ENCODE peak calls at places on chromosomes 4 and X, in eight cellular contexts. One of them, this sample, is unnamed. For H3K4me1, the result is how much of the 10 kb centered on the place peaks cover.

GRCh38 chr4:26028793-26029511 is 114.9 kb downstream of the SMIM20 start:
- DNase-seq in lung: peak
- DNase-seq in MM.1S: peak
- DNase-seq in right lobe of liver: peak
- DNase-seq in hepatocyte: peak
- DNase-seq in tibial artery: peak
- DNase-seq in colonic mucosa: peak
- DNase-seq in ovary: peak
- DNase-seq in this sample: peak

GRCh38 chr4:114378306-114378903 is 220.2 kb upstream of the UGT8 start:
- DNase-seq in lung: no peak
- DNase-seq in tibial artery: no peak
- DNase-seq in right lobe of liver: no peak
- DNase-seq in MM.1S: no peak
- DNase-seq in colonic mucosa: no peak
- DNase-seq in ovary: no peak
- DNase-seq in hepatocyte: peak
- DNase-seq in this sample: no peak

GRCh38 chr4:154618708-154619315 is 6.4 kb upstream of the FGG start:
- DNase-seq in MM.1S: peak
- DNase-seq in tibial artery: no peak
- DNase-seq in right lobe of liver: peak
- DNase-seq in colonic mucosa: peak
- DNase-seq in hepatocyte: peak
- DNase-seq in lung: peak
- DNase-seq in ovary: no peak
- DNase-seq in this sample: peak

GRCh38 chr4:156475322-156475721 is 496.3 kb downstream of the PDGFC start:
- DNase-seq in ovary: no peak
- DNase-seq in MM.1S: peak
- DNase-seq in lung: no peak
- DNase-seq in hepatocyte: peak
- DNase-seq in tibial artery: no peak
- DNase-seq in colonic mucosa: no peak
- DNase-seq in right lobe of liver: no peak
- DNase-seq in this sample: no peak

GRCh38 chr4:121951570-121952110 is at the start of gene TRPC3:
- DNase-seq in ovary: peak
- DNase-seq in lung: no peak
- DNase-seq in MM.1S: no peak
- DNase-seq in right lobe of liver: peak
- DNase-seq in colonic mucosa: peak
- DNase-seq in tibial artery: no peak
- DNase-seq in hepatocyte: peak
- DNase-seq in this sample: peak

GRCh38 chrX:96314974-96315373 is 369.7 kb upstream of the DIAPH2 start:
- DNase-seq in tibial artery: no peak
- DNase-seq in hepatocyte: no peak
- DNase-seq in colonic mucosa: no peak
- DNase-seq in MM.1S: no peak
- DNase-seq in ovary: no peak
- DNase-seq in right lobe of liver: no peak
- DNase-seq in lung: no peak
- DNase-seq in this sample: no peak

GRCh38 chr4:3414421-3415279 is 27.1 kb upstream of the HGFAC start:
- DNase-seq in ovary: no peak
- DNase-seq in MM.1S: no peak
- DNase-seq in right lobe of liver: peak
- DNase-seq in lung: no peak
- DNase-seq in tibial artery: no peak
- DNase-seq in colonic mucosa: no peak
- DNase-seq in hepatocyte: no peak
- DNase-seq in this sample: no peak

GRCh38 chr4:83569967-83570366 is 34.1 kb downstream of the GPAT3 start:
- DNase-seq in ovary: no peak
- DNase-seq in MM.1S: no peak
- DNase-seq in right lobe of liver: no peak
- DNase-seq in colonic mucosa: no peak
- DNase-seq in hepatocyte: no peak
- DNase-seq in lung: no peak
- DNase-seq in tibial artery: no peak
- DNase-seq in this sample: no peak

GRCh38 chrX:63747331-63747730 is 37.7 kb downstream of the ARHGEF9 start:
- DNase-seq in MM.1S: no peak
- DNase-seq in right lobe of liver: no peak
- DNase-seq in tibial artery: no peak
- DNase-seq in hepatocyte: no peak
- DNase-seq in ovary: no peak
- DNase-seq in lung: no peak
- DNase-seq in colonic mucosa: no peak
- DNase-seq in this sample: no peak

GRCh38 chrX:109889289-109890006 is 113.5 kb upstream of the TMEM164 start:
- DNase-seq in colonic mucosa: no peak
- DNase-seq in MM.1S: no peak
- DNase-seq in tibial artery: no peak
- DNase-seq in right lobe of liver: peak
- DNase-seq in lung: no peak
- DNase-seq in hepatocyte: peak
- DNase-seq in ovary: no peak
- DNase-seq in this sample: peak

GRCh38 chr4:41594439-41594838 is 56.5 kb downstream of the LIMCH1 start:
- DNase-seq in colonic mucosa: no peak
- DNase-seq in right lobe of liver: no peak
- DNase-seq in hepatocyte: no peak
- DNase-seq in lung: no peak
- DNase-seq in MM.1S: no peak
- DNase-seq in ovary: peak
- DNase-seq in tibial artery: peak
- DNase-seq in this sample: peak

GRCh38 chr4:86934772-86935498 is at the start of gene AFF1:
- DNase-seq in lung: peak
- DNase-seq in colonic mucosa: peak
- DNase-seq in MM.1S: peak
- DNase-seq in hepatocyte: peak
- DNase-seq in ovary: peak
- DNase-seq in tibial artery: peak
- DNase-seq in right lobe of liver: peak
- DNase-seq in this sample: peak

GRCh38 chrX:99549381-99549780 is 860.7 kb downstream of the PCDH19 start:
- DNase-seq in colonic mucosa: no peak
- DNase-seq in MM.1S: no peak
- DNase-seq in right lobe of liver: no peak
- DNase-seq in hepatocyte: no peak
- DNase-seq in ovary: no peak
- DNase-seq in tibial artery: no peak
- DNase-seq in lung: no peak
- DNase-seq in this sample: no peak

GRCh38 chr4:57575465-57575864 is 465.3 kb upstream of the IGFBP7 start:
- DNase-seq in hepatocyte: no peak
- DNase-seq in colonic mucosa: no peak
- DNase-seq in right lobe of liver: no peak
- DNase-seq in tibial artery: no peak
- DNase-seq in ovary: no peak
- DNase-seq in lung: no peak
- DNase-seq in MM.1S: no peak
- DNase-seq in this sample: no peak

GRCh38 chr4:135838889-135839288 is 1637.3 kb upstream of the PABPC4L start:
- DNase-seq in MM.1S: no peak
- DNase-seq in right lobe of liver: no peak
- DNase-seq in ovary: no peak
- DNase-seq in tibial artery: no peak
- DNase-seq in lung: no peak
- DNase-seq in hepatocyte: peak
- DNase-seq in colonic mucosa: no peak
- DNase-seq in this sample: no peak

GRCh38 chrX:70247252-70247651 is 12.8 kb downstream of the P2RY4 start:
- DNase-seq in right lobe of liver: no peak
- DNase-seq in hepatocyte: no peak
- DNase-seq in lung: no peak
- DNase-seq in colonic mucosa: no peak
- DNase-seq in tibial artery: no peak
- DNase-seq in ovary: no peak
- DNase-seq in MM.1S: no peak
- DNase-seq in this sample: no peak

GRCh38 chr4:86895692-86896488 is 3.7 kb upstream of the C4orf36 start:
- DNase-seq in MM.1S: peak
- DNase-seq in lung: no peak
- DNase-seq in right lobe of liver: no peak
- DNase-seq in hepatocyte: peak
- DNase-seq in colonic mucosa: no peak
- DNase-seq in ovary: no peak
- DNase-seq in tibial artery: no peak
- DNase-seq in this sample: peak

GRCh38 chr4:30790123-30790522 is 70.0 kb downstream of the PCDH7 start:
- DNase-seq in ovary: no peak
- DNase-seq in MM.1S: no peak
- DNase-seq in colonic mucosa: no peak
- DNase-seq in hepatocyte: no peak
- DNase-seq in right lobe of liver: no peak
- DNase-seq in tibial artery: no peak
- DNase-seq in lung: no peak
- DNase-seq in this sample: no peak

GRCh38 chr4:58435871-58436270 is 1325.7 kb upstream of the IGFBP7 start:
- DNase-seq in ovary: no peak
- DNase-seq in MM.1S: no peak
- DNase-seq in colonic mucosa: no peak
- DNase-seq in hepatocyte: no peak
- DNase-seq in tibial artery: no peak
- DNase-seq in lung: no peak
- DNase-seq in right lobe of liver: no peak
- DNase-seq in this sample: no peak

GRCh38 chr4:4888695-4889094 is 29.2 kb downstream of the MSX1 start:
- DNase-seq in MM.1S: no peak
- DNase-seq in right lobe of liver: no peak
- DNase-seq in tibial artery: no peak
- DNase-seq in colonic mucosa: no peak
- DNase-seq in hepatocyte: no peak
- DNase-seq in lung: no peak
- DNase-seq in ovary: no peak
- DNase-seq in this sample: no peak
- TF ChIP-seq CTCF in MM.1S: peak
- TF ChIP-seq CTCF in right lobe of liver: no peak
- TF ChIP-seq CTCF in tibial artery: no peak
- TF ChIP-seq CTCF in colonic mucosa: no peak
- TF ChIP-seq CTCF in hepatocyte: no peak
- TF ChIP-seq CTCF in lung: no peak
- TF ChIP-seq CTCF in ovary: no peak
- TF ChIP-seq CTCF in this sample: no peak

GRCh38 chr4:76435689-76436176 is 704 bp downstream of the SHROOM3 start:
- DNase-seq in MM.1S: no peak
- DNase-seq in ovary: no peak
- DNase-seq in tibial artery: no peak
- DNase-seq in right lobe of liver: no peak
- DNase-seq in hepatocyte: no peak
- DNase-seq in lung: no peak
- DNase-seq in colonic mucosa: no peak
- DNase-seq in this sample: no peak
- H3K4me1 ChIP-seq in MM.1S: under half
- H3K4me1 ChIP-seq in ovary: under half
- H3K4me1 ChIP-seq in tibial artery: under half
- H3K4me1 ChIP-seq in right lobe of liver: under half
- H3K4me1 ChIP-seq in hepatocyte: under half
- H3K4me1 ChIP-seq in lung: under half
- H3K4me1 ChIP-seq in colonic mucosa: under half
- H3K4me1 ChIP-seq in this sample: under half

DNA sequence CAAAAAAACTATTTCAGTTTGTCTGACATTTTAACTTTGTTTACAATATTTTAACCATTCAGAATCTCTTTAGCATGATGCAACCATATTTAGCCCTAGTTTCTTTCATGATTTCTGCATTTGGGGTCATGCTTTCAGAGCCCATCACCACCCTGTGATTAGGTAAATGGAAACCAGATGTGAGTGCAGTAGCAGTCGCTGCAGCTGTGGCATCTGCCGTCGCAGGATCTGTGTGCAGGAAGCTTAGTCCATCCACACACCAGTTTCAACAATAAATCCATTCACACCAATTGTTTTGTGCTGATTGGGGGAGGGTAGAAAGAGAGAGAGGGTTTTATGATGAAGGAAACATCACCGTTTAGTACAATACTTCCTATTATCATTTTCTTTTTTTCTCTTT is 130.5 kb downstream of the CPEB2 start:
- DNase-seq in lung: no peak
- DNase-seq in ovary: no peak
- DNase-seq in MM.1S: no peak
- DNase-seq in hepatocyte: no peak
- DNase-seq in right lobe of liver: no peak
- DNase-seq in colonic mucosa: no peak
- DNase-seq in tibial artery: no peak
- DNase-seq in this sample: no peak
- TF ChIP-seq CTCF in lung: no peak
- TF ChIP-seq CTCF in ovary: no peak
- TF ChIP-seq CTCF in MM.1S: no peak
- TF ChIP-seq CTCF in hepatocyte: no peak
- TF ChIP-seq CTCF in right lobe of liver: no peak
- TF ChIP-seq CTCF in colonic mucosa: no peak
- TF ChIP-seq CTCF in tibial artery: no peak
- TF ChIP-seq CTCF in this sample: no peak

GRCh38 chrX:10633722-10634121 is 13.3 kb upstream of the MID1 start:
- DNase-seq in right lobe of liver: no peak
- DNase-seq in ovary: peak
- DNase-seq in hepatocyte: peak
- DNase-seq in tibial artery: peak
- DNase-seq in MM.1S: no peak
- DNase-seq in lung: peak
- DNase-seq in colonic mucosa: no peak
- DNase-seq in this sample: no peak

GRCh38 chrX:10628906-10629305 is 8.5 kb upstream of the MID1 start:
- DNase-seq in ovary: no peak
- DNase-seq in hepatocyte: no peak
- DNase-seq in right lobe of liver: no peak
- DNase-seq in tibial artery: no peak
- DNase-seq in MM.1S: no peak
- DNase-seq in lung: no peak
- DNase-seq in colonic mucosa: no peak
- DNase-seq in this sample: no peak

GRCh38 chrX:10629905-10630304 is 9.5 kb upstream of the MID1 start:
- DNase-seq in MM.1S: no peak
- DNase-seq in ovary: no peak
- DNase-seq in tibial artery: no peak
- DNase-seq in right lobe of liver: no peak
- DNase-seq in lung: no peak
- DNase-seq in colonic mucosa: no peak
- DNase-seq in hepatocyte: no peak
- DNase-seq in this sample: no peak

GRCh38 chrX:10631416-10632145 is 11.2 kb upstream of the MID1 start:
- DNase-seq in tibial artery: no peak
- DNase-seq in colonic mucosa: no peak
- DNase-seq in MM.1S: no peak
- DNase-seq in ovary: no peak
- DNase-seq in lung: no peak
- DNase-seq in right lobe of liver: no peak
- DNase-seq in hepatocyte: no peak
- DNase-seq in this sample: no peak

DNA sequence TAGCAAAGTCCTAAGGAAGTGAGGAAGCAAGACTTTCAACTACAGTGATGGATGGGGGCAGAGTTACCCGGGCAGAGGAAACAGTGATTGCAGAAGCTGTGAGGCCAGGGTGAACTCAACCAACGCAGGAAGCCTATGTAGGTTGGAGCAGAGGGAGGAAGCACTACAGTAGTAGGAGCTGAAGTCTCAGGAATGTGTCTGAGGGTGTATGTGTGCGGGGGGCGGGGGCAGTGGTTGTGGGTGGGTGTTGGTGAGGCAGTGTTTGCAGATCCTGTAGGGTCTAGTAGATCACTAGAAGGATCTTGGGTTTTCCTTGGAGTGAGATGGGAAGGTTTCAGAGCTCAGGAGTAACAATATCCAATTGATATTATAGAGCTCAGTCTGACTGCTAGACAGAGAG is 9.9 kb upstream of the MID1 start:
- DNase-seq in hepatocyte: no peak
- DNase-seq in MM.1S: no peak
- DNase-seq in right lobe of liver: no peak
- DNase-seq in lung: no peak
- DNase-seq in tibial artery: no peak
- DNase-seq in colonic mucosa: no peak
- DNase-seq in ovary: no peak
- DNase-seq in this sample: no peak
- H3K4me1 ChIP-seq in hepatocyte: under half
- H3K4me1 ChIP-seq in MM.1S: under half
- H3K4me1 ChIP-seq in right lobe of liver: under half
- H3K4me1 ChIP-seq in lung: under half
- H3K4me1 ChIP-seq in tibial artery: under half
- H3K4me1 ChIP-seq in colonic mucosa: under half
- H3K4me1 ChIP-seq in ovary: under half
- H3K4me1 ChIP-seq in this sample: under half

This sample was measured in testis.